ENCODE peak calls at places on chromosomes 6 and 20, in four cellular contexts. U, K, F and G are unnamed samples.

GRCh38 chr6:10425973-10426780 is 11.3 kb upstream of the TFAP2A start:
- DNase-seq in U (no peak), F (no peak), K (no peak), G (no peak)

GRCh38 chr6:109687271-109687721 is 3.7 kb downstream of the AK9 start:
- DNase-seq in U (no peak), K (peak; percentile 88), F (peak; percentile 89), G (peak; percentile 85)

GRCh38 chr20:49853640-49854039 is 41.0 kb downstream of the SLC9A8 start:
- DNase-seq in U (no peak), K (peak; percentile 72), F (peak; percentile 72), G (peak; percentile 51)

GRCh38 chr6:166202321-166202733 is 34.7 kb upstream of the TBXT start:
- DNase-seq in F (no peak), K (no peak), U (no peak), G (no peak)

GRCh38 chr6:74651948-74652347 is 553.9 kb downstream of the COL12A1 start:
- DNase-seq in U (no peak), K (no peak), F (peak; percentile 10), G (no peak)

GRCh38 chr6:139941826-139942225 is 567.4 kb upstream of the CITED2 start:
- DNase-seq in K (no peak), F (peak; percentile 29), U (no peak), G (no peak)

GRCh38 chr6:19603716-19604115 is 233.5 kb upstream of the ID4 start:
- DNase-seq in K (no peak), U (no peak), F (peak; percentile 1), G (no peak)

GRCh38 chr6:167547751-167548150 is 222.9 kb downstream of the TTLL2 start:
- DNase-seq in K (no peak), U (no peak), F (peak; percentile 59), G (no peak)

GRCh38 chr6:27870486-27870885 is 41.7 kb downstream of the OR2B2 start:
- DNase-seq in U (no peak), F (no peak), K (no peak), G (no peak)
- H3K4me3 ChIP-seq in U (no peak overlapping the region), F (no peak overlapping the region), K (no peak overlapping the region), G (no peak overlapping the region)

GRCh38 chr6:149487316-149487715 is 2.5 kb upstream of the ZC3H12D start:
- DNase-seq in U (no peak), F (no peak), K (no peak), G (no peak)

GRCh38 chr6:149482542-149483261 is 2.1 kb downstream of the ZC3H12D start:
- DNase-seq in F (no peak), K (no peak), U (no peak), G (no peak)

GRCh38 chr6:149483302-149483701 is 1.5 kb downstream of the ZC3H12D start:
- DNase-seq in K (no peak), F (no peak), U (no peak), G (no peak)

GRCh38 chr6:149484733-149485700 is at the start of gene ZC3H12D:
- DNase-seq in F (peak; percentile 15), K (peak; percentile 81), U (peak; percentile 74), G (no peak)

DNA sequence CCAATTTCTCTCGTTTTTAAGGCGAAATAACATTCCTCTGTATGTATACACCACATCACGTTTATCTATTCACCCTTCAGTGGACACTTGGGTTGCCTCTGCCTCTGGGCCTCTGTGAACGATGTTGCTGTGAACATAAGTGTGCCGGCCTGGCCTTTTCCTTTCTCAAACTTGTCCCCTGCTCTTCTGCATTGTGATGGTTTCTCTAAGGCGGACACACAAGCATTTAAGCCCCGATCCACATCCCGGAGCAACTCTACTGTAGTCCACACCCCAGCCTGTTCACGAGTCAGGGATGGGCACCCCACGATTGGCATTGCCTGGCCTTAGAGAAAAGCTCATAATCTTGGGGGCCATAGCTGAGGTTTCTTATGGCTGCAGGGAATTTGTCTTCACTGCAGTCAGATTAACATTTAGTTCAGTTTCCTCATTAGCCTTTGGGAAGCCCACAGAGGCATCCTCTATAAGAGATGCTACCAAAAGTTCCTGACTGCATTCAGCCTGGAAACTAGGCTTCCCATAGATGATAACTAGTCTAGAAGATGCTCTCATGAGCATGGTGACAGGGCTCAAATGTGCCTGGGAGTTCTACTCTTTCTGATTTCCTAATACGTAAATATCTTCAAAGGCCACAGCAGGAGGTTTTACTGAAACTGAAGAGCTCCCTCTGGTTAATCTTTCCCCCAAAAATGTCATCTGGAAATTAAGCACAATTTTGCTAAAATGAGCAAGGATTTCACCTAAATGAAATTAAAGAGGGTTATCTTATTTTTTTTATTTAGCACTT is 772 bp downstream of the ZC3H12D start:
- DNase-seq in U (no peak), F (no peak), K (peak; percentile 11), G (no peak)
- H3K4me3 ChIP-seq in U (peak overlapping the region; percentile 61), F (no peak overlapping the region), K (no peak overlapping the region), G (no peak overlapping the region)

GRCh38 chr6:1381397-1382330 is 7.7 kb upstream of the FOXF2 start:
- DNase-seq in F (peak; percentile 25), K (no peak), U (no peak), G (no peak)
- H3K4me3 ChIP-seq in F (no peak overlapping the region), K (no peak overlapping the region), U (peak overlapping the region; percentile 29), G (peak overlapping the region; percentile 25)

DNA sequence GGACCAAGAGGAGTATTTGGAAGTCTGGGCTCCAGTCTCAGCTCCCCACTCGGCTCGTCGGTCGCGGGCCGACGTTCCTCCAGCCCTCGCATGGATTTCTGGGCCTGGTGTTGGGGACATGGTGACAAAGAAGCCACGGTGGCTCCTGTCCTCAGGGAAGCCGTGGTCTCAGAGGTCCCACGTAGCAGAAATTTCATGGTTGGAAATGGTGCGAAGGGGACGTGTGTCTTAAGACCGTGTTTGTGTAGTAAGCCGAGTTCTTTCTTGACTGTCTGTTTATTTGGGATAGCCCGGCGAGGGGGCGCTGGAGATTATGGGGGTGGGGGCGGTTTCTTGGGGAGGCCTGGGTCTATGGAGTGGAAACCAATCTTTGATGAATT is 23.4 kb upstream of the MAP3K7 start:
- DNase-seq in U (no peak), K (peak; percentile 28), F (peak; percentile 3), G (no peak)
- H3K4me3 ChIP-seq in U (peak overlapping the region; percentile 59), K (peak overlapping the region; percentile 53), F (peak overlapping the region; percentile 62), G (peak overlapping the region; percentile 61)

DNA sequence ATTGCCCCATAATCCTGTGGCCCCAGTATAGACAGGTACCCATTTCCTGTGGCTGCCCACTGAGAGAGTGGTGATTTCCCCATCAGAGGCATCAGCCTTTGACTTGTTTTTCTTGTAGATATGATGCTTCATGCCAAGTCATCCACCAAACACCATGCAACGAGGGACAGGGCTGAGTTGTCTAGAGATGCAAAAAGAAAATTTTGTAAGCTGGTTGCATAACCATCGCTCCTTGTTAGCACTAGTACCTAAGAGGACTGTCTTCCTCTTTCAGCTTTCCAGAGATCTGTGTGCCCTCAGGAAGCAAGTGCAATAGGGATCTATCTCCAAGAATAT is 166.8 kb downstream of the BCAS1 start:
- DNase-seq in U (no peak), F (no peak), K (no peak), G (no peak)
- H3K4me3 ChIP-seq in U (no peak overlapping the region), F (no peak overlapping the region), K (no peak overlapping the region), G (no peak overlapping the region)

GRCh38 chr6:33789550-33789895 is 593 bp upstream of the LEMD2 start:
- DNase-seq in F (no peak), U (no peak), K (no peak), G (no peak)
- H3K4me3 ChIP-seq in F (peak overlapping the region; percentile 63), U (peak overlapping the region; percentile 84), K (peak overlapping the region; percentile 26), G (peak overlapping the region; percentile 65)

GRCh38 chr6:35058041-35058675 is 83.0 kb downstream of the TCP11 start:
- DNase-seq in U (no peak), K (no peak), F (no peak), G (no peak)
- H3K4me3 ChIP-seq in U (no peak overlapping the region), K (no peak overlapping the region), F (no peak overlapping the region), G (no peak overlapping the region)

GRCh38 chr6:154298297-154298696 is 58.3 kb downstream of the IPCEF1 start:
- DNase-seq in F (peak; percentile 43), U (no peak), K (peak; percentile 66), G (no peak)
- H3K4me3 ChIP-seq in F (no peak overlapping the region), U (no peak overlapping the region), K (no peak overlapping the region), G (no peak overlapping the region)

DNA sequence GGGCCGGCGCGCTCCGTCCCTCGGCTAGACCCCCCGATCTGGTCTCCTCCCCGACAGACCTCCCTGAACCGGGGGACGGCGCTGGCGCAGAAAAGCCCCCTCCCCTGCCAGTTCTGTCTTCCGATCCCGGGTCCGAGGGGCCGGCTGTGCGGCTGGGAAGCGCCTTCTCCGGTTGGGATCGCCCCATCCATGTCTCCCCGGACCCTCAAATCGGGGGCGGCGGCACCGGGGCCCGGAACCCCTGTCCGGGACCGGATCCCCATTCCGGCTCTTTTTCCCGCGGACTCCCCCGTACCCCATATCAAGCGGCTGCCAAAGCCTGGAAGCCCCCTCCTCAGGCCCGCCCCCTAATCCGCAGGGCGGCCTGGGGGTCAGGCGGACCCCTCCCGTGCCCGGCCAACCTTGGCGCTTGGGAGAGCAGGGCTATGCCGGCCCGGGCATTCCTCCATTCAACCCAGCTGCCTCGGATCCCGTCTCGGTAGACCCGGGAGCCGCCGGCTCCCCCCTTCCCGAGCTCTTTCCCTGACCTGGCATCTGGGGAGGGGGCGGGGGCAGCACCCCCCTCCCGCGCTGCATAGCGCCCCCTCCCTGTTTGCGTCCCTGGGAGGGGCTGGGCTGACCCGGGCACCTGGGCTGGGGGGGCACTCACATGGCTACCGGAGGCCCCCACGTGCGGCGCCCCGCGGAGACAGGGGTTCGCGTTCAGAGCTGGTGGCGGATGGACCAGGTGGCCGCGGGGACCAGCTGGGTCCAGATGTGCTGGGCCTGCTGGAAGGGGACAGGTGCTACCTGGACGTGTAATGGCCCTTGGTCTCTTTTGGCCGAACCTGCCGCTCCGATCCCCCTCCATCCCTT is 645 bp downstream of the DLGAP4 start:
- DNase-seq in F (no peak), U (no peak), K (no peak), G (no peak)
- H3K4me3 ChIP-seq in F (no peak overlapping the region), U (peak overlapping the region; percentile 29), K (no peak overlapping the region), G (no peak overlapping the region)

GRCh38 chr6:132495604-132496079 is 17.3 kb downstream of the STX7 start:
- DNase-seq in K (no peak), F (no peak), U (no peak), G (no peak)
- H3K4me3 ChIP-seq in K (no peak overlapping the region), F (no peak overlapping the region), U (no peak overlapping the region), G (no peak overlapping the region)